ENCODE peak calls at places on chromosomes 4 and X, in seven cellular contexts. O, Z, G, M, N, S and U are unnamed samples.

GRCh38 chr4:8586671-8587468 is 5.7 kb upstream of the CPZ start:
- DNase-seq in G (peak; percentile 6), M (no peak), Z (no peak), O (no peak), S (peak; percentile 74), N (peak; percentile 3), U (no peak)

GRCh38 chrX:15882704-15883539 is 28.3 kb upstream of the AP1S2 start:
- DNase-seq in M (peak; percentile 43), O (no peak), N (no peak), G (no peak), S (no peak), Z (no peak), U (no peak)

GRCh38 chr4:176425035-176425434 is 105.3 kb downstream of the SPCS3 start:
- DNase-seq in M (peak; percentile 24), S (no peak), G (no peak), O (no peak), Z (no peak), N (no peak), U (no peak)

GRCh38 chr4:77777135-77777777 is 41.9 kb downstream of the CNOT6L start:
- DNase-seq in M (peak; percentile 9), O (no peak), G (no peak), S (no peak), Z (no peak), N (no peak), U (no peak)

GRCh38 chrX:20267924-20268701 is 1.4 kb upstream of the RPS6KA3 start:
- DNase-seq in O (no peak), G (peak; percentile 70), Z (peak; percentile 59), S (peak; percentile 74), N (peak; percentile 60), M (no peak), U (peak; percentile 34)

GRCh38 chr4:152613841-152614240 is 66.0 kb downstream of the TMEM154 start:
- DNase-seq in N (no peak), G (no peak), M (no peak), Z (no peak), S (no peak), O (no peak), U (no peak)

GRCh38 chrX:42128020-42128419 is 204.7 kb upstream of the CASK start:
- DNase-seq in N (no peak), G (no peak), O (no peak), S (no peak), Z (no peak), M (no peak), U (no peak)

GRCh38 chr4:40055379-40055872 is 1.2 kb upstream of the N4BP2 start:
- DNase-seq in O (no peak), S (no peak), M (no peak), Z (no peak), G (no peak), N (no peak), U (no peak)

GRCh38 chr4:5459236-5459635 is 249.1 kb downstream of the EVC2 start:
- DNase-seq in O (no peak), S (peak; percentile 13), N (no peak), Z (no peak), G (no peak), M (no peak), U (peak; percentile 70)

GRCh38 chrX:44106864-44107263 is 133.7 kb upstream of the NDP start:
- DNase-seq in M (no peak), N (no peak), S (no peak), Z (no peak), G (no peak), O (no peak), U (no peak)

GRCh38 chrX:135688137-135688536 is 25.3 kb upstream of the CT45A1 start:
- DNase-seq in S (no peak), G (no peak), Z (no peak), O (no peak), M (no peak), N (no peak), U (no peak)

GRCh38 chr4:134320048-134320447 is 118.5 kb upstream of the PABPC4L start:
- DNase-seq in S (no peak), M (peak; percentile 0), Z (no peak), G (no peak), O (no peak), N (no peak), U (no peak)

GRCh38 chr4:130486186-130486585 is 1390.2 kb downstream of the C4orf33 start:
- DNase-seq in O (no peak), N (no peak), S (no peak), Z (no peak), G (no peak), M (peak; percentile 49), U (no peak)

GRCh38 chr4:141922224-141922623 is 285.8 kb downstream of the IL15 start:
- DNase-seq in S (no peak), G (no peak), Z (no peak), O (no peak), M (no peak), N (no peak), U (no peak)

GRCh38 chr4:25085621-25086020 is 54.9 kb upstream of the LGI2 start:
- DNase-seq in S (no peak), O (no peak), G (peak; percentile 73), M (no peak), N (no peak), Z (no peak), U (peak; percentile 20)

GRCh38 chr4:25092139-25092538 is 61.4 kb upstream of the LGI2 start:
- DNase-seq in Z (no peak), N (no peak), G (no peak), M (no peak), O (no peak), S (no peak), U (no peak)

GRCh38 chr4:25089058-25089763 is 58.5 kb upstream of the LGI2 start:
- DNase-seq in Z (no peak), G (no peak), S (no peak), M (no peak), O (no peak), N (no peak), U (no peak)

GRCh38 chr4:25090516-25090915 is 59.8 kb upstream of the LGI2 start:
- DNase-seq in M (peak; percentile 31), O (no peak), S (no peak), N (no peak), G (no peak), Z (no peak), U (no peak)

DNA sequence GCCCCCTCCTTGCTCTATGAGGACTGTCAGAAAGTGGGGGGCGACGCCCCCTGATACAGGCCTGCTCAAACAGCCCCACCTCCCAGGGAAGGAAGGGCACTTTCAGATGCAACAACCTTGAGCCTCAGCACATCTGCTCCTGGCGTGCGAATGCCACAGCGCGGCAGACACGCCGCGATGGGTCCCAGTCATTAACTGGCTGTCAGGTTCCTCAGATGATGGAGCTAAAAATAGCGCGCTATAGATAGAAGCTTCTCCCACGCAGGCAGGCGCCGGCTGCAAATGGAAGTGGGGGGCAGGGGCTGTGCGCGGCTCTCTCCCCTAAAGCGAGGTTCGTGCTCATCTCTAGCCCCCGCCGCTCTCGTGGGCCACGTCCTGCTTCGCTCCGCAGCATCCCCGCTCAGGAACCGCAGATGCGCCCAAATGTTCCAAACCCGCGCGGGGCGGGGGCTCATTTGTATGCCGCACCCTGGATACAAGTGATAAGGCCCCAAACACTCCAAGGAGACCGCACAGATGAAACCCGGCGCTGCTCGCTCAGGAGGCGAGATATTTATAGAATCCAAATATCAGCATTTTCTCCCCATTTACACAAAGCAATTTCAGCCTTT is 57.7 kb upstream of the LGI2 start:
- DNase-seq in N (no peak), Z (no peak), O (no peak), M (peak; percentile 13), G (no peak), S (no peak), U (no peak)
- H3K4me3 ChIP-seq in N (peak overlapping the region; percentile 26), Z (peak overlapping the region; percentile 24), O (no peak overlapping the region), M (no peak overlapping the region), G (no peak overlapping the region), S (peak overlapping the region; percentile 30), U (no peak overlapping the region)

GRCh38 chr4:186192068-186192751 is 843 bp downstream of the CYP4V2 start:
- DNase-seq in M (peak; percentile 48), O (peak; percentile 23), S (no peak), Z (peak; percentile 35), N (peak; percentile 46), G (peak; percentile 47), U (peak; percentile 26)
- TF ChIP-seq POLR2A in M (no peak), O (no peak), S (no peak), Z (no peak), N (no peak), G (no peak), U (no peak)

GRCh38 chr4:22434895-22435294 is 81.0 kb downstream of the ADGRA3 start:
- DNase-seq in N (no peak), M (peak; percentile 63), S (no peak), Z (peak; percentile 35), O (no peak), G (peak; percentile 57), U (no peak)
- TF ChIP-seq CTCF in N (peak; percentile 21), M (peak; percentile 48), S (no peak), Z (no peak), O (peak; percentile 38), G (no peak), U (no peak)

GRCh38 chrX:319579-320125 is 1.1 kb upstream of the GTPBP6 start:
- DNase-seq in Z (no peak), S (peak; percentile 82), G (no peak), M (no peak), N (no peak), O (no peak), U (no peak)

GRCh38 chrX:318068-318738 is 393 bp downstream of the GTPBP6 start:
- DNase-seq in G (peak; percentile 99), M (peak; percentile 97), Z (peak; percentile 99), O (peak; percentile 96), S (peak; percentile 100), N (peak; percentile 99), U (peak; percentile 99)

GRCh38 chrX:318739-319578 is at the start of gene GTPBP6:
- DNase-seq in N (peak; percentile 99), O (peak; percentile 98), Z (peak; percentile 99), S (peak; percentile 100), M (peak; percentile 100), G (peak; percentile 100), U (peak; percentile 100)

GRCh38 chrX:316351-317325 is 2.0 kb downstream of the GTPBP6 start:
- DNase-seq in N (no peak), S (peak; percentile 78), O (no peak), G (peak; percentile 5), Z (no peak), M (no peak), U (no peak)

DNA sequence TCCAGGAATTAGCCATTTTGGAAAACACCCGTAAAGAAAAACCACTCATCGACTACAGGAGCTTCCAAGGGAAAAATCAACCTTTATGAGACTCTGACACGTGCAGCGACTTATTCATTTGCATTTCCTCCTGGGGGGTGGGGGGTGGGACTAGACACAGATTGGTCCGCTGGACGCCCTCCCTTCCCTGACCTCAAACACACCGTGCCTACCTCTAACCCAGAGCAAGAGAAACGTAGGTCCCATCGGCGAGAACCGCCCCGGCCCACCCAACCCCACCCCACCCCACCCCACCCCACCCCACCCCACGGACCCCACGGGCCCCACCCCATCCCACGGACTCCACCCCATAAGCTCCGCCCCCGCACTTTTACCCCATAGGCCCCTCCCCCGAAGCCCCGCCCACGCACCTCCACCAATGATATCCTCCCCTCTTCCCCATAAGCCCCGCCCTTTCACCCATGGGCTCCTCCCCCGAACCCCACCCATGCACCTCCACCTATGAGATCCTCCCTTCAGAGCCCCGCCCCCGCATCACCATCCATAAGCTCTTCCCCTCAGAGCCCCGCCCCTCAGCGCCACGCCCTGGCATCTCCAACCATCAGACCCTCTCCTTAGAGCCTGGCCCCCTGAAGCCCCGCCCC is 1.1 kb downstream of the GTPBP6 start:
- DNase-seq in Z (no peak), M (no peak), G (no peak), N (no peak), S (no peak), O (peak; percentile 84), U (no peak)
- H3K4me3 ChIP-seq in Z (peak overlapping the region; percentile 97), M (peak overlapping the region; percentile 82), G (peak overlapping the region; percentile 26), N (peak overlapping the region; percentile 56), S (peak overlapping the region; percentile 98), O (peak overlapping the region; percentile 93), U (peak overlapping the region; percentile 92)